ENCODE peak calls at places on chromosome 13, in five cellular contexts. O is CD8-positive, alpha-beta memory T cell; T is tibial artery; R is mesendoderm; B is adrenal gland. G is an unnamed sample. For H3K4me1, the result is how much of the 10 kb centered on the place peaks cover.

GRCh38 chr13:50080158-50080855 is 65.1 kb downstream of the KCNRG start:
- DNase-seq in T (peak), B (peak), O (no peak), R (peak), G (peak)

GRCh38 chr13:35479223-35479536 is 2.7 kb upstream of the MAB21L1 start:
- DNase-seq in B (no peak), R (peak), T (no peak), O (no peak), G (no peak)

GRCh38 chr13:36919206-36919832 is 719 bp downstream of the SMAD9 start:
- DNase-seq in T (peak), R (peak), B (peak), O (no peak), G (peak)

GRCh38 chr13:42266464-42266863 is 5.5 kb upstream of the AKAP11 start:
- DNase-seq in B (no peak), O (no peak), R (peak), T (no peak), G (no peak)

GRCh38 chr13:41751277-41751676 is 209.6 kb downstream of the VWA8 start:
- DNase-seq in T (no peak), B (peak), O (no peak), R (no peak), G (peak)

GRCh38 chr13:40979232-40979631 is 39.9 kb downstream of the ELF1 start:
- DNase-seq in R (no peak), O (no peak), B (no peak), T (no peak), G (no peak)

GRCh38 chr13:48949566-48950506 is 25.9 kb upstream of the FNDC3A start:
- DNase-seq in T (no peak), B (no peak), R (no peak), O (no peak), G (no peak)

GRCh38 chr13:39407786-39408185 is 195.2 kb downstream of the LHFPL6 start:
- DNase-seq in T (no peak), B (no peak), O (no peak), R (no peak), G (no peak)

GRCh38 chr13:42028113-42028799 is 20.2 kb upstream of the DGKH start:
- DNase-seq in B (no peak), O (no peak), R (no peak), T (no peak), G (no peak)

GRCh38 chr13:26555413-26555812 is 2.1 kb upstream of the WASF3 start:
- DNase-seq in T (no peak), R (peak), B (no peak), O (no peak), G (no peak)

GRCh38 chr13:32645854-32646253 is 59.6 kb downstream of the PDS5B start:
- DNase-seq in O (no peak), R (no peak), T (no peak), B (no peak), G (no peak)

GRCh38 chr13:40485611-40486517 is 180.6 kb downstream of the FOXO1 start:
- DNase-seq in R (no peak), B (no peak), O (peak), T (no peak), G (no peak)

GRCh38 chr13:76570485-76570884 is 315.7 kb downstream of the KCTD12 start:
- DNase-seq in B (no peak), R (peak), O (no peak), T (no peak), G (no peak)

GRCh38 chr13:97878421-97879375 is 74.8 kb upstream of the IPO5 start:
- DNase-seq in T (no peak), B (no peak), R (no peak), O (no peak), G (no peak)

GRCh38 chr13:84446972-84447700 is 564.9 kb upstream of the SLITRK1 start:
- DNase-seq in R (peak), O (no peak), B (no peak), T (no peak), G (no peak)

GRCh38 chr13:106851251-106851650 is 283.3 kb upstream of the ARGLU1 start:
- DNase-seq in O (no peak), R (peak), T (no peak), B (no peak), G (no peak)

GRCh38 chr13:91767681-91768080 is 369.3 kb downstream of the GPC5 start:
- DNase-seq in R (peak), T (no peak), O (no peak), B (no peak), G (no peak)

GRCh38 chr13:109131698-109132257 is 502.4 kb downstream of the MYO16 start:
- DNase-seq in B (no peak), T (no peak), R (peak), O (no peak), G (no peak)

GRCh38 chr13:41216160-41216559 is 21.8 kb upstream of the KBTBD7 start:
- DNase-seq in O (no peak), T (no peak), R (no peak), B (no peak), G (no peak)

GRCh38 chr13:63700366-63700765 is 2284.7 kb upstream of the PCDH20 start:
- DNase-seq in O (no peak), T (no peak), B (no peak), R (peak), G (no peak)
- H3K4me3 ChIP-seq in O (no peak), T (no peak), B (no peak), R (no peak), G (no peak)

GRCh38 chr13:27621366-27622101 is at the start of gene POLR1D:
- DNase-seq in R (peak), T (peak), B (peak), O (peak), G (peak)

GRCh38 chr13:27620377-27621115 is at the start of gene LNX2:
- DNase-seq in B (peak), R (peak), T (peak), O (peak), G (peak)

GRCh38 chr13:27622881-27623280 is 1.2 kb downstream of the POLR1D start:
- DNase-seq in R (no peak), O (no peak), T (no peak), B (no peak), G (no peak)

GRCh38 chr13:27621116-27621365 is 651 bp upstream of the POLR1D start:
- DNase-seq in T (no peak), B (no peak), R (no peak), O (no peak), G (no peak)

GRCh38 chr13:27622102-27622820 is 569 bp downstream of the POLR1D start:
- DNase-seq in T (no peak), B (peak), O (no peak), R (no peak), G (peak)
- H3K4me1 ChIP-seq in T (under half), B (under half), O (under half), R (under half), G (under half)

GRCh38 chr13:74024314-74024713 is 109.9 kb downstream of the KLF12 start:
- DNase-seq in R (no peak), O (no peak), T (no peak), B (no peak), G (no peak)

GRCh38 chr13:74024856-74025255 is 109.3 kb downstream of the KLF12 start:
- DNase-seq in R (no peak), O (no peak), B (no peak), T (no peak), G (no peak)

GRCh38 chr13:74026753-74027152 is 107.5 kb downstream of the KLF12 start:
- DNase-seq in R (peak), O (peak), B (no peak), T (no peak), G (no peak)

GRCh38 chr13:74027161-74027779 is 106.9 kb downstream of the KLF12 start:
- DNase-seq in T (no peak), O (no peak), R (no peak), B (no peak), G (no peak)

DNA sequence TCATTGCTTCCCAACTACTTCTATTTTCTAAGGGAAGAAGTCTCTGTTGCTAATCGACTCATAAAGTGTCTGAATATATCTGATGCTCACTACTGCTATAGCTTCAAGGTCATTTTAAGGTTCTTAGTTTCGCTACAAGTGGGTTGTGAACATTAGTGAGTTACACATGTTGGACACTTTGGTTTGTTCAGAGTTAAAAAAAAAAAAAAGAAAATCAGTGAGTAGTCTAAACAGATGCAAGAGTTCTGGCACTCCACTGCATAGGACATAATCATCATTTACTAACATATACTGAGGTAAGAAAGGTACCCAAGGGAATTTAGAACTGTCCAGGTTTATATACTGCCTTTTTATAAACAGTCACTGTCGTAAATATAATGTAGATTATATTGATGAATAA is 108.8 kb downstream of the KLF12 start:
- DNase-seq in T (no peak), B (no peak), O (no peak), R (no peak), G (no peak)
- H3K4me3 ChIP-seq in T (no peak), B (no peak), O (peak), R (no peak), G (no peak)

GRCh38 chr13:66895780-66896179 is 334.4 kb downstream of the PCDH9 start:
- DNase-seq in R (peak), B (no peak), T (no peak), O (no peak), G (no peak)

GRCh38 chr13:66899955-66900354 is 330.2 kb downstream of the PCDH9 start:
- DNase-seq in O (no peak), T (no peak), B (no peak), R (peak), G (no peak)

GRCh38 chr13:66896933-66897332 is 333.2 kb downstream of the PCDH9 start:
- DNase-seq in B (no peak), O (no peak), T (no peak), R (no peak), G (no peak)
- H3K4me1 ChIP-seq in B (under half), O (under half), T (under half), R (under half), G (under half)

DNA sequence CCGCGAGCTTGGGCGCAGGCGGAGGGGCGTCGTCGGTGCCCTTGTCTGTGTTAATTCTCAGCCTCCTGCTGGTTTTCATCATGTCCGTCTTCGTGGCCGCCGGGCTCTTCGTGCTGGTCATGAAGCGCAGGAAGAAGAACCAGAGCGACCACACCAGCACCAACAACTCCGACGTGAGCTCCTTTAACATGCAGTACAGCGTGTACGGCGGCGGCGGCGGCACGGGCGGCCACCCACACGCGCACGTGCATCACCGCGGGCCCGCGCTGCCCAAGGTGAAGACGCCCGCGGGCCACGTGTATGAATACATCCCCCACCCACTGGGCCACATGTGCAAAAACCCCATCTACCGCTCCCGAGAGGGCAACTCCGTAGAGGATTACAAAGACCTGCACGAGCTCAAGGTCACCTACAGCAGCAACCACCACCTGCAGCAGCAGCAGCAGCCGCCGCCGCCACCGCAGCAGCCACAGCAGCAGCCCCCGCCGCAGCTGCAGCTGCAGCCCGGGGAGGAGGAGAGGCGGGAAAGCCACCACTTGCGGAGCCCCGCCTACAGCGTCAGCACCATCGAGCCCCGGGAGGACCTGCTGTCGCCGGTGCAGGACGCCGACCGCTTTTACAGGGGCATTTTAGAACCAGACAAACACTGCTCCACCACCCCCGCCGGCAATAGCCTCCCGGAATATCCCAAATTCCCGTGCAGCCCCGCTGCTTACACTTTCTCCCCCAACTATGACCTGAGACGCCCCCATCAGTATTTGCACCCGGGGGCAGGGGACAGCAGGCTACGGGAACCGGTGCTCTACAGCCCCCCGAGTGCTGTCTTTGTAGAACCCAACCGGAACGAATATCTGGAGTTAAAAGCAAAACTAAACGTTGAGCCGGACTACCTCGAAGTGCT is 6.4 kb downstream of the SLITRK5 start:
- DNase-seq in R (peak), B (no peak), T (no peak), O (no peak), G (no peak)
- H3K4me3 ChIP-seq in R (peak), B (no peak), T (peak), O (peak), G (peak)

GRCh38 chr13:45678282-45678681 is 23.8 kb upstream of the CBY2 start:
- DNase-seq in T (no peak), R (peak), B (no peak), O (no peak), G (no peak)
- H3K4me1 ChIP-seq in T (under half), R (under half), B (under half), O (under half), G (under half)

GRCh38 chr13:29901714-29902631 is 51.6 kb upstream of the UBL3 start:
- DNase-seq in T (no peak), B (no peak), R (peak), O (peak), G (no peak)
- H3K4me3 ChIP-seq in T (no peak), B (no peak), R (no peak), O (peak), G (no peak)